ENCODE peak calls at places on chromosomes 4 and X, in four cellular contexts. One of them, this sample, is unnamed.

GRCh38 chrX:110692876-110693275 is 102.7 kb downstream of the CHRDL1 start:
- DNase-seq in fibroblast of mammary gland: peak
- DNase-seq in SJSA1: no peak
- DNase-seq in M059J: no peak
- DNase-seq in this sample: no peak

GRCh38 chr4:19806865-19807264 is 444.8 kb upstream of the SLIT2 start:
- DNase-seq in fibroblast of mammary gland: no peak
- DNase-seq in SJSA1: no peak
- DNase-seq in M059J: no peak
- DNase-seq in this sample: peak

GRCh38 chr4:81652069-81652478 is 180.4 kb upstream of the RASGEF1B start:
- DNase-seq in fibroblast of mammary gland: no peak
- DNase-seq in SJSA1: no peak
- DNase-seq in M059J: no peak
- DNase-seq in this sample: no peak

GRCh38 chr4:154009795-154010194 is 220.9 kb upstream of the SFRP2 start:
- DNase-seq in fibroblast of mammary gland: no peak
- DNase-seq in SJSA1: no peak
- DNase-seq in M059J: no peak
- DNase-seq in this sample: no peak

GRCh38 chr4:47075241-47075640 is 43.9 kb downstream of the GABRB1 start:
- DNase-seq in fibroblast of mammary gland: peak
- DNase-seq in SJSA1: peak
- DNase-seq in M059J: peak
- DNase-seq in this sample: peak

GRCh38 chrX:123976671-123977316 is 15.3 kb downstream of the STAG2 start:
- DNase-seq in fibroblast of mammary gland: peak
- DNase-seq in SJSA1: peak
- DNase-seq in M059J: peak
- DNase-seq in this sample: peak

GRCh38 chr4:55364691-55365346 is 18.8 kb downstream of the SRD5A3 start:
- DNase-seq in fibroblast of mammary gland: no peak
- DNase-seq in SJSA1: no peak
- DNase-seq in M059J: no peak
- DNase-seq in this sample: no peak

GRCh38 chr4:112765317-112765989 is 128.5 kb downstream of the LARP7 start:
- DNase-seq in fibroblast of mammary gland: peak
- DNase-seq in SJSA1: peak
- DNase-seq in M059J: peak
- DNase-seq in this sample: peak

GRCh38 chr4:8594097-8595038 is 1.8 kb downstream of the CPZ start:
- DNase-seq in fibroblast of mammary gland: peak
- DNase-seq in SJSA1: peak
- DNase-seq in M059J: peak
- DNase-seq in this sample: peak